ENCODE peak calls at places on chromosomes 2 and 18, in four cellular contexts. R is cardiac muscle cell, W is IMR-90, A is upper lobe of left lung. Q is an unnamed sample.

GRCh38 chr2:205148756-205149155 is 533.5 kb upstream of the NRP2 start:
- DNase-seq in A (no peak), R (no peak), W (no peak), Q (no peak)

GRCh38 chr2:21194828-21195227 is 71.1 kb downstream of the TDRD15 start:
- DNase-seq in R (no peak), W (no peak), A (no peak), Q (no peak)

GRCh38 chr2:1088192-1088860 is 137.7 kb downstream of the SNTG2 start:
- DNase-seq in W (peak; percentile 16), R (no peak), A (no peak), Q (no peak)

GRCh38 chr18:3584266-3584665 is 134.3 kb downstream of the TGIF1 start:
- DNase-seq in R (no peak), A (no peak), W (no peak), Q (no peak)

GRCh38 chr2:202373490-202373889 is 2.6 kb upstream of the BMPR2 start:
- DNase-seq in A (no peak), R (no peak), W (peak; percentile 58), Q (no peak)

GRCh38 chr2:227185616-227186015 is 21.2 kb downstream of the COL4A3 start:
- DNase-seq in W (no peak), R (no peak), A (no peak), Q (no peak)

GRCh38 chr2:181678744-181679543 is 1.4 kb downstream of the NEUROD1 start:
- DNase-seq in R (no peak), W (no peak), A (no peak), Q (no peak)

GRCh38 chr18:33603434-33603833 is 25.4 kb downstream of the ASXL3 start:
- DNase-seq in W (no peak), R (no peak), A (no peak), Q (no peak)

GRCh38 chr2:33275689-33276444 is 200.6 kb upstream of the RASGRP3 start:
- DNase-seq in A (peak; percentile 33), W (peak; percentile 96), R (no peak), Q (peak; percentile 77)

GRCh38 chr18:805755-806110 is 6.3 kb downstream of the YES1 start:
- DNase-seq in A (no peak), R (no peak), W (no peak), Q (no peak)

GRCh38 chr2:141271346-141271745 is 859.5 kb downstream of the LRP1B start:
- DNase-seq in R (no peak), W (no peak), A (no peak), Q (no peak)

GRCh38 chr18:23276456-23276855 is 141.2 kb downstream of the CABLES1 start:
- DNase-seq in R (peak; percentile 18), A (peak; percentile 45), W (no peak), Q (no peak)

GRCh38 chr2:66925128-66925527 is 472.0 kb upstream of the ETAA1 start:
- DNase-seq in W (peak; percentile 39), R (no peak), A (no peak), Q (no peak)

GRCh38 chr2:24435391-24436316 is 55.4 kb upstream of the NCOA1 start:
- DNase-seq in W (peak; percentile 65), R (peak; percentile 43), A (peak; percentile 72), Q (peak; percentile 88)

GRCh38 chr2:215060851-215061541 is 77.4 kb downstream of the ABCA12 start:
- DNase-seq in W (no peak), A (no peak), R (peak; percentile 28), Q (no peak)

GRCh38 chr2:105919191-105919811 is 174.6 kb downstream of the NCK2 start:
- DNase-seq in R (no peak), A (no peak), W (no peak), Q (no peak)

GRCh38 chr2:211455225-211455841 is 898.9 kb downstream of the CPS1 start:
- DNase-seq in W (peak; percentile 22), R (peak; percentile 61), A (peak; percentile 21), Q (no peak)

GRCh38 chr2:33532966-33533365 is 56.5 kb downstream of the RASGRP3 start:
- DNase-seq in A (no peak), W (no peak), R (no peak), Q (no peak)

GRCh38 chr2:188307850-188308283 is 16.2 kb downstream of the GULP1 start:
- DNase-seq in W (no peak), A (no peak), R (no peak), Q (no peak)

GRCh38 chr2:188308483-188308882 is 16.8 kb downstream of the GULP1 start:
- DNase-seq in W (no peak), R (no peak), A (no peak), Q (no peak)

GRCh38 chr2:188305271-188305670 is 13.6 kb downstream of the GULP1 start:
- DNase-seq in R (no peak), A (no peak), W (no peak), Q (no peak)

GRCh38 chr2:188306271-188306670 is 14.6 kb downstream of the GULP1 start:
- DNase-seq in A (no peak), W (no peak), R (no peak), Q (no peak)

GRCh38 chr2:188303363-188304031 is 11.8 kb downstream of the GULP1 start:
- DNase-seq in W (peak; percentile 71), R (no peak), A (no peak), Q (no peak)
- H3K4me3 ChIP-seq in W (peak overlapping the region; percentile 0), R (no peak overlapping the region), A (no peak overlapping the region), Q (no peak overlapping the region)

GRCh38 chr2:200587007-200587616 is 1.3 kb downstream of the AOX1 start:
- DNase-seq in A (no peak), W (no peak), R (no peak), Q (no peak)

GRCh38 chr2:200585340-200585729 is 479 bp upstream of the AOX1 start:
- DNase-seq in R (no peak), A (no peak), W (no peak), Q (no peak)

GRCh38 chr2:200585730-200586643 is at the start of gene AOX1:
- DNase-seq in A (peak; percentile 44), R (peak; percentile 60), W (peak; percentile 45), Q (peak; percentile 81)

GRCh38 chr2:200586644-200586975 is 796 bp downstream of the AOX1 start:
- DNase-seq in W (no peak), A (no peak), R (no peak), Q (no peak)

GRCh38 chr2:200584639-200585038 is 1.2 kb upstream of the AOX1 start:
- DNase-seq in R (no peak), W (no peak), A (no peak), Q (no peak)
- H3K4me3 ChIP-seq in R (no peak overlapping the region), W (no peak overlapping the region), A (no peak overlapping the region), Q (no peak overlapping the region)

DNA sequence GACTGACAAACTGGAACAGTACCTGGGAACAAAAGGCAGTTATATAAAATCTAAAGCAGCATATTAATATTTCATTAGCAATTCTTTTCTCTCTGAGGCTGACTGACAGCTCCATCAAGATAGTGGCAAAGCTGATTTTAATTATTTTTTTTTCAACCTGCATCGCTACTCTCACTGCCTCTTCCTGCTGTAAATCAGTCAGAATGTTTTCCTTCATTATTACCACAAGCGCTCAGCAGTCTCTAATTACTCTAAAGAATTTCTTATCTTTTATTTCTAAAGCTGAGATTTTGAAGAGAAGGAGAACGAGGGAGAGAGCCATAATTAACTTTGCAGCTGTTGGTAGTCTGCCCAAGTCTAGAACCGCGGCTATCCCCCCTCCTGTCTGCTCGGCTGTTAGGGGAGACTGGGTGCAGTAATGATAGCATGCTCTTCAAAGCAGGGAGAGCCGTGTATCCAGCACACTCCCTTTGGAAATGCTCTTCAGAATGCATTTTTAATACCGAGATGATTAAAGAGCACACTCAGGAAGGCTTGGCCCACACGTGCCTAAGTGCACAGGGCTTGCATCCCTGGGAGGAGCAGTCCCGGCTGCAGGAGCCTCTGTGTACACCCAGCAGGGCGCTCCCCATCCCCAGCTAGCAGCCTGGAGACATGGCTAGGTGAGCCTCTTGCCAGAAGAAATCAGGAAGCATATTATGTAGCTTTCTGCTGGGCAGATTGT is 555.4 kb downstream of the CMPK2 start:
- DNase-seq in W (no peak), R (no peak), A (no peak), Q (no peak)
- H3K4me3 ChIP-seq in W (no peak overlapping the region), R (no peak overlapping the region), A (no peak overlapping the region), Q (no peak overlapping the region)

DNA sequence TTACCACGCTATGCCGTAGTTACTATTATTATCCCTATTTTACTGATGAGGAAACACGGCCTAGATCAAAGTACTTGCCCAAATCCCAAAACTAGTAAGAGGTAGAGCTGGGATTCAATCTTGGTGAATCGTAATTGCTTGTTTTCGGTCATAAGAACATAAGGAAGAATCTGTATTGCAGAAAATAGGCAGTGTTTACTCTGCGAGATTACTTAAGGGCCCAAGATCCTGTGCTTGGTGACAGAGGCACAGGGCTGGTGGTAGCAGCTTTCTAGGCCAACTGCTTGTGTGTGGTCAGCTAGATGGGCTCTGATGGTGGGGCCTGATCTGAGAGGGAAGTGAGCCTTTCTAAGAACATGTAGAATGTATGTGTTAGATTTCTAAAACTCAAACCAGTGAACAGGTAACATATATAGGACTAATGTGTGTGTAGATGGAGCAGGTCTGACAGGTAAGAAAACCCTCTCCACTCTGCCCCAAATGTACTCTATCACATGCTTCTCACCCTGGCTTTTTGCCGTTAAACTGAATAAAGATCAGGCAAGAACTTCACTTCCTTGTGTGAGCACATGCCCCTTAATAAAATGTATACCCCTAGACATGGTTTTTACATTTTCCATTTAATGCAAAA is 70.8 kb downstream of the SPATS2L start:
- DNase-seq in A (no peak), W (no peak), R (no peak), Q (no peak)
- H3K4me3 ChIP-seq in A (no peak overlapping the region), W (no peak overlapping the region), R (no peak overlapping the region), Q (no peak overlapping the region)